ENCODE peak calls at places on chromosomes 13 and 19, in nine cellular contexts. One of them, this sample, is unnamed.

GRCh38 chr19:1856698-1857603 is 6.4 kb downstream of the KLF16 start:
- DNase-seq in GM12878: no peak
- DNase-seq in heart right ventricle: peak; percentile 80
- DNase-seq in esophagus muscularis mucosa: peak; percentile 96
- DNase-seq in hepatocyte: peak; percentile 95
- DNase-seq in fibroblast of lung: peak; percentile 75
- DNase-seq in effector memory CD4-positive, alpha-beta T cell: no peak
- DNase-seq in lower lobe of right lung: peak; percentile 92
- DNase-seq in iPS DF 6.9: no peak
- DNase-seq in this sample: peak; percentile 91

GRCh38 chr13:65378943-65379519 is 1851.1 kb downstream of the PCDH9 start:
- DNase-seq in lower lobe of right lung: no peak
- DNase-seq in heart right ventricle: no peak
- DNase-seq in esophagus muscularis mucosa: no peak
- DNase-seq in fibroblast of lung: peak; percentile 53
- DNase-seq in effector memory CD4-positive, alpha-beta T cell: no peak
- DNase-seq in hepatocyte: no peak
- DNase-seq in iPS DF 6.9: no peak
- DNase-seq in GM12878: no peak
- DNase-seq in this sample: no peak

GRCh38 chr13:23889598-23890224 is 511 bp upstream of the MIPEP start:
- DNase-seq in esophagus muscularis mucosa: no peak
- DNase-seq in fibroblast of lung: no peak
- DNase-seq in lower lobe of right lung: no peak
- DNase-seq in heart right ventricle: no peak
- DNase-seq in GM12878: no peak
- DNase-seq in effector memory CD4-positive, alpha-beta T cell: no peak
- DNase-seq in hepatocyte: no peak
- DNase-seq in iPS DF 6.9: no peak
- DNase-seq in this sample: no peak

GRCh38 chr19:14150041-14150769 is 13.8 kb upstream of the ASF1B start:
- DNase-seq in fibroblast of lung: no peak
- DNase-seq in lower lobe of right lung: no peak
- DNase-seq in esophagus muscularis mucosa: no peak
- DNase-seq in effector memory CD4-positive, alpha-beta T cell: no peak
- DNase-seq in heart right ventricle: no peak
- DNase-seq in iPS DF 6.9: no peak
- DNase-seq in hepatocyte: no peak
- DNase-seq in GM12878: no peak
- DNase-seq in this sample: no peak

GRCh38 chr13:91659583-91660415 is 261.4 kb downstream of the GPC5 start:
- DNase-seq in iPS DF 6.9: no peak
- DNase-seq in effector memory CD4-positive, alpha-beta T cell: no peak
- DNase-seq in GM12878: peak; percentile 2
- DNase-seq in hepatocyte: no peak
- DNase-seq in lower lobe of right lung: no peak
- DNase-seq in heart right ventricle: no peak
- DNase-seq in fibroblast of lung: no peak
- DNase-seq in esophagus muscularis mucosa: no peak
- DNase-seq in this sample: no peak

GRCh38 chr19:27738569-27739193 is 1474.3 kb downstream of the UQCRFS1 start:
- DNase-seq in effector memory CD4-positive, alpha-beta T cell: no peak
- DNase-seq in esophagus muscularis mucosa: no peak
- DNase-seq in heart right ventricle: no peak
- DNase-seq in GM12878: no peak
- DNase-seq in fibroblast of lung: no peak
- DNase-seq in hepatocyte: no peak
- DNase-seq in lower lobe of right lung: no peak
- DNase-seq in iPS DF 6.9: no peak
- DNase-seq in this sample: no peak

GRCh38 chr19:42255766-42256750 is 1.1 kb upstream of the ERF start:
- DNase-seq in fibroblast of lung: peak; percentile 45
- DNase-seq in hepatocyte: peak; percentile 74
- DNase-seq in lower lobe of right lung: no peak
- DNase-seq in effector memory CD4-positive, alpha-beta T cell: no peak
- DNase-seq in GM12878: no peak
- DNase-seq in esophagus muscularis mucosa: no peak
- DNase-seq in iPS DF 6.9: no peak
- DNase-seq in heart right ventricle: peak; percentile 65
- DNase-seq in this sample: peak; percentile 84

GRCh38 chr19:1907563-1908363 is 2.6 kb downstream of the ADAT3 start:
- DNase-seq in fibroblast of lung: no peak
- DNase-seq in GM12878: no peak
- DNase-seq in effector memory CD4-positive, alpha-beta T cell: no peak
- DNase-seq in heart right ventricle: no peak
- DNase-seq in hepatocyte: peak; percentile 73
- DNase-seq in esophagus muscularis mucosa: no peak
- DNase-seq in lower lobe of right lung: no peak
- DNase-seq in iPS DF 6.9: no peak
- DNase-seq in this sample: peak; percentile 51

GRCh38 chr19:11446652-11447301 is 11.3 kb downstream of the PRKCSH start:
- DNase-seq in iPS DF 6.9: no peak
- DNase-seq in heart right ventricle: peak; percentile 74
- DNase-seq in esophagus muscularis mucosa: no peak
- DNase-seq in hepatocyte: peak; percentile 58
- DNase-seq in lower lobe of right lung: no peak
- DNase-seq in effector memory CD4-positive, alpha-beta T cell: no peak
- DNase-seq in GM12878: no peak
- DNase-seq in fibroblast of lung: peak; percentile 27
- DNase-seq in this sample: peak; percentile 91

GRCh38 chr19:8922591-8922990 is 87.6 kb downstream of the MUC16 start:
- DNase-seq in heart right ventricle: no peak
- DNase-seq in hepatocyte: no peak
- DNase-seq in fibroblast of lung: no peak
- DNase-seq in esophagus muscularis mucosa: no peak
- DNase-seq in GM12878: no peak
- DNase-seq in effector memory CD4-positive, alpha-beta T cell: no peak
- DNase-seq in lower lobe of right lung: no peak
- DNase-seq in iPS DF 6.9: no peak
- DNase-seq in this sample: peak; percentile 88

GRCh38 chr13:39148513-39148961 is 110.3 kb downstream of the NHLRC3 start:
- DNase-seq in GM12878: no peak
- DNase-seq in fibroblast of lung: peak; percentile 68
- DNase-seq in heart right ventricle: no peak
- DNase-seq in iPS DF 6.9: no peak
- DNase-seq in lower lobe of right lung: no peak
- DNase-seq in effector memory CD4-positive, alpha-beta T cell: no peak
- DNase-seq in esophagus muscularis mucosa: no peak
- DNase-seq in hepatocyte: peak; percentile 32
- DNase-seq in this sample: peak; percentile 68

GRCh38 chr13:48158290-48158689 is 63.4 kb upstream of the MED4 start:
- DNase-seq in GM12878: peak; percentile 30
- DNase-seq in hepatocyte: no peak
- DNase-seq in esophagus muscularis mucosa: no peak
- DNase-seq in lower lobe of right lung: no peak
- DNase-seq in effector memory CD4-positive, alpha-beta T cell: no peak
- DNase-seq in fibroblast of lung: no peak
- DNase-seq in heart right ventricle: no peak
- DNase-seq in iPS DF 6.9: no peak
- DNase-seq in this sample: no peak

GRCh38 chr19:49830766-49831165 is 12.7 kb downstream of the MED25 start:
- DNase-seq in hepatocyte: no peak
- DNase-seq in fibroblast of lung: no peak
- DNase-seq in lower lobe of right lung: no peak
- DNase-seq in heart right ventricle: no peak
- DNase-seq in GM12878: no peak
- DNase-seq in esophagus muscularis mucosa: no peak
- DNase-seq in iPS DF 6.9: no peak
- DNase-seq in effector memory CD4-positive, alpha-beta T cell: no peak
- DNase-seq in this sample: no peak

GRCh38 chr13:88288326-88288725 is 617.2 kb downstream of the SLITRK5 start:
- DNase-seq in hepatocyte: no peak
- DNase-seq in iPS DF 6.9: no peak
- DNase-seq in lower lobe of right lung: no peak
- DNase-seq in effector memory CD4-positive, alpha-beta T cell: no peak
- DNase-seq in GM12878: no peak
- DNase-seq in fibroblast of lung: no peak
- DNase-seq in esophagus muscularis mucosa: no peak
- DNase-seq in heart right ventricle: no peak
- DNase-seq in this sample: no peak

GRCh38 chr19:53915000-53915399 is 5.9 kb downstream of the CACNG7 start:
- DNase-seq in esophagus muscularis mucosa: no peak
- DNase-seq in iPS DF 6.9: no peak
- DNase-seq in heart right ventricle: no peak
- DNase-seq in fibroblast of lung: no peak
- DNase-seq in effector memory CD4-positive, alpha-beta T cell: no peak
- DNase-seq in hepatocyte: no peak
- DNase-seq in GM12878: no peak
- DNase-seq in lower lobe of right lung: no peak
- DNase-seq in this sample: peak; percentile 86
- H3K27me3 ChIP-seq in esophagus muscularis mucosa: peaks cover 13% of the 10 kb centered on the region
- H3K27me3 ChIP-seq in iPS DF 6.9: peaks cover 3% of the 10 kb centered on the region
- H3K27me3 ChIP-seq in heart right ventricle: peaks cover 53% of the 10 kb centered on the region
- H3K27me3 ChIP-seq in fibroblast of lung: peaks cover under 1% of the 10 kb centered on the region
- H3K27me3 ChIP-seq in effector memory CD4-positive, alpha-beta T cell: peaks cover 12% of the 10 kb centered on the region
- H3K27me3 ChIP-seq in hepatocyte: peaks cover 26% of the 10 kb centered on the region
- H3K27me3 ChIP-seq in GM12878: no peaks in the 10 kb centered on the region
- H3K27me3 ChIP-seq in lower lobe of right lung: peaks cover 44% of the 10 kb centered on the region
- H3K27me3 ChIP-seq in this sample: peaks cover 25% of the 10 kb centered on the region

GRCh38 chr19:23762548-23762883 is 3.8 kb upstream of the ZNF681 start:
- DNase-seq in esophagus muscularis mucosa: no peak
- DNase-seq in lower lobe of right lung: no peak
- DNase-seq in fibroblast of lung: no peak
- DNase-seq in heart right ventricle: no peak
- DNase-seq in effector memory CD4-positive, alpha-beta T cell: no peak
- DNase-seq in GM12878: no peak
- DNase-seq in iPS DF 6.9: no peak
- DNase-seq in hepatocyte: no peak
- DNase-seq in this sample: no peak

GRCh38 chr19:23769691-23770468 is 11.2 kb upstream of the ZNF681 start:
- DNase-seq in lower lobe of right lung: no peak
- DNase-seq in esophagus muscularis mucosa: no peak
- DNase-seq in heart right ventricle: no peak
- DNase-seq in iPS DF 6.9: no peak
- DNase-seq in fibroblast of lung: no peak
- DNase-seq in hepatocyte: no peak
- DNase-seq in effector memory CD4-positive, alpha-beta T cell: no peak
- DNase-seq in GM12878: no peak
- DNase-seq in this sample: no peak

GRCh38 chr19:23762884-23763711 is 4.4 kb upstream of the ZNF681 start:
- DNase-seq in heart right ventricle: peak; percentile 87
- DNase-seq in esophagus muscularis mucosa: no peak
- DNase-seq in effector memory CD4-positive, alpha-beta T cell: peak; percentile 82
- DNase-seq in fibroblast of lung: peak; percentile 48
- DNase-seq in iPS DF 6.9: peak; percentile 86
- DNase-seq in lower lobe of right lung: peak; percentile 91
- DNase-seq in hepatocyte: peak; percentile 92
- DNase-seq in GM12878: peak; percentile 32
- DNase-seq in this sample: peak; percentile 95

GRCh38 chr19:23766951-23767350 is 8.3 kb upstream of the ZNF681 start:
- DNase-seq in esophagus muscularis mucosa: no peak
- DNase-seq in heart right ventricle: no peak
- DNase-seq in GM12878: no peak
- DNase-seq in fibroblast of lung: no peak
- DNase-seq in hepatocyte: no peak
- DNase-seq in iPS DF 6.9: no peak
- DNase-seq in effector memory CD4-positive, alpha-beta T cell: no peak
- DNase-seq in lower lobe of right lung: no peak
- DNase-seq in this sample: no peak

GRCh38 chr19:23764781-23765180 is 6.1 kb upstream of the ZNF681 start:
- DNase-seq in lower lobe of right lung: no peak
- DNase-seq in heart right ventricle: no peak
- DNase-seq in fibroblast of lung: no peak
- DNase-seq in GM12878: no peak
- DNase-seq in iPS DF 6.9: no peak
- DNase-seq in effector memory CD4-positive, alpha-beta T cell: no peak
- DNase-seq in esophagus muscularis mucosa: no peak
- DNase-seq in hepatocyte: no peak
- DNase-seq in this sample: no peak
- H3K4me3 ChIP-seq in lower lobe of right lung: peak overlapping the region; percentile 70
- H3K4me3 ChIP-seq in heart right ventricle: no peak overlapping the region
- H3K4me3 ChIP-seq in fibroblast of lung: no peak overlapping the region
- H3K4me3 ChIP-seq in GM12878: no peak overlapping the region
- H3K4me3 ChIP-seq in iPS DF 6.9: no peak overlapping the region
- H3K4me3 ChIP-seq in effector memory CD4-positive, alpha-beta T cell: no peak overlapping the region
- H3K4me3 ChIP-seq in esophagus muscularis mucosa: no peak overlapping the region
- H3K4me3 ChIP-seq in hepatocyte: peak overlapping the region; percentile 86
- H3K4me3 ChIP-seq in this sample: peak overlapping the region; percentile 92

DNA sequence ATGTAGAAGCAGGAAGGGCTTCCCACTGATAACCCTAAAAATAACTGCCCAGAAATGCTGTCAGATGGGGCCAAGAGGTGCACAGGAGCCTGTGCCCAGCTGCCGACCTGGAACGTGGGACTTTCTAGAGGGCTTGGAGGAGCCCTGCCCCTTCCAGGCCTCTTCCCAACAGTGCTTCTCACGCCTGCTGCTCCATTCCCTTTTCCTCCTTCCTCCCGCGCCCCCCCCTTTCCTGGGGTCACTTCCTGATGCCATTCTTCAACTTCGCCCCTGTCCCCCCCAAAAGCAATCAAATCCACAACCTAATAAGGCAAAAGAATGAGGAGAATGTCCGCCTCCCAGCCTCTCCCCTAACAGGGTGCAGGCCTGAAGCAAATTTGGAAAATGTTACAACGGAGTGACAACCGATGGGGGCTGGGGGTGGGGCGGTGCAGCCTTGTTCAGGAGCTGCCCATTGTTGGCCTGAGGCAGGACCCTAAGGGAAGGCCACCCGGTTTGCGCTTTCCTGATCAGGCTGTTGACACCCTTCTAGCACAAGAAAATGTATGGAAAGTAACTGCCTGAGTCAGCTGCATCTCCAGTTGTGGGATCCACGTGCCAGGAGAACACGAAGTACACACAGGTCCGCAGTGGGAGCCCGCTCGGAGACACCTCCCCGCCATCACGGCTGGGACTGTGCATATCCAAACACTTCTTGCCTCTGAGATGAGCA is 18.7 kb downstream of the ACTN4 start:
- DNase-seq in lower lobe of right lung: peak; percentile 79
- DNase-seq in GM12878: no peak
- DNase-seq in hepatocyte: peak; percentile 55
- DNase-seq in iPS DF 6.9: no peak
- DNase-seq in esophagus muscularis mucosa: no peak
- DNase-seq in fibroblast of lung: peak; percentile 61
- DNase-seq in heart right ventricle: peak; percentile 55
- DNase-seq in effector memory CD4-positive, alpha-beta T cell: no peak
- DNase-seq in this sample: peak; percentile 94
- H3K4me1 ChIP-seq in lower lobe of right lung: peaks cover 100% of the 10 kb centered on the region
- H3K4me1 ChIP-seq in GM12878: peaks cover 52% of the 10 kb centered on the region
- H3K4me1 ChIP-seq in hepatocyte: peaks cover 88% of the 10 kb centered on the region
- H3K4me1 ChIP-seq in iPS DF 6.9: peaks cover 29% of the 10 kb centered on the region
- H3K4me1 ChIP-seq in esophagus muscularis mucosa: peaks cover 100% of the 10 kb centered on the region
- H3K4me1 ChIP-seq in fibroblast of lung: peaks cover 51% of the 10 kb centered on the region
- H3K4me1 ChIP-seq in heart right ventricle: peaks cover 100% of the 10 kb centered on the region
- H3K4me1 ChIP-seq in effector memory CD4-positive, alpha-beta T cell: peaks cover 64% of the 10 kb centered on the region
- H3K4me1 ChIP-seq in this sample: peaks cover 55% of the 10 kb centered on the region

GRCh38 chr13:58979851-58980250 is 1183.9 kb downstream of the DIAPH3 start:
- DNase-seq in hepatocyte: no peak
- DNase-seq in fibroblast of lung: no peak
- DNase-seq in lower lobe of right lung: no peak
- DNase-seq in effector memory CD4-positive, alpha-beta T cell: no peak
- DNase-seq in heart right ventricle: no peak
- DNase-seq in esophagus muscularis mucosa: no peak
- DNase-seq in GM12878: no peak
- DNase-seq in iPS DF 6.9: no peak
- DNase-seq in this sample: no peak

DNA sequence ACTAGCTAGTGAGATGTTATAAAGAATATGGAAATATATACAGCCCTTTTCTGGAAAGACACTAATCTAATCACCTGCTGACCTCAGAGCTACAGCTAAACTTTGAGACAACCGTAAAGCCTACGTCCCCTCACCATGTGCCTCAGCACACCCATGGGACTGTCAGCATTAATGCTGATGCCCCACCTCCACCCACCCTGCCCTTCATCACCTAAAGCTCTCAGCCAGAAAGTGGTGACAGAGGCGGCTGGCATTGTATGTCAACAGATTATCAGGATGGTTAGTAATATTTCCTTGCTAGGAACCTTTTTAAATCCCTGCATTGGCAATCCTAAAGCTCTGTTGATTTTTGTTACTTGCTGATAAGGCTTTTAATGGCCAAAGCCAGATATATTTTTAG is 1177.9 kb downstream of the DIAPH3 start:
- DNase-seq in fibroblast of lung: no peak
- DNase-seq in iPS DF 6.9: no peak
- DNase-seq in heart right ventricle: no peak
- DNase-seq in effector memory CD4-positive, alpha-beta T cell: no peak
- DNase-seq in hepatocyte: no peak
- DNase-seq in esophagus muscularis mucosa: no peak
- DNase-seq in GM12878: no peak
- DNase-seq in lower lobe of right lung: no peak
- DNase-seq in this sample: no peak
- H3K27me3 ChIP-seq in fibroblast of lung: no peaks in the 10 kb centered on the region
- H3K27me3 ChIP-seq in iPS DF 6.9: no peaks in the 10 kb centered on the region
- H3K27me3 ChIP-seq in heart right ventricle: no peaks in the 10 kb centered on the region
- H3K27me3 ChIP-seq in effector memory CD4-positive, alpha-beta T cell: no peaks in the 10 kb centered on the region
- H3K27me3 ChIP-seq in hepatocyte: no peaks in the 10 kb centered on the region
- H3K27me3 ChIP-seq in esophagus muscularis mucosa: no peaks in the 10 kb centered on the region
- H3K27me3 ChIP-seq in GM12878: no peaks in the 10 kb centered on the region
- H3K27me3 ChIP-seq in lower lobe of right lung: no peaks in the 10 kb centered on the region
- H3K27me3 ChIP-seq in this sample: no peaks in the 10 kb centered on the region

This sample was measured in endodermal cell.